ENCODE peak calls at places on chromosomes 16 and 17, in seven cellular contexts. One of them, this sample, is unnamed.

GRCh38 chr16:2190659-2191445 is 5.6 kb downstream of the CASKIN1 start:
- DNase-seq in endodermal cell: no peak
- DNase-seq in IMR-90: no peak
- DNase-seq in H9: no peak
- DNase-seq in adipocyte: no peak
- DNase-seq in GM23248: no peak
- DNase-seq in PC-3: no peak
- DNase-seq in this sample: no peak

GRCh38 chr17:47225436-47225858 is 16.3 kb downstream of the MYL4 start:
- DNase-seq in PC-3: peak; percentile 99
- DNase-seq in GM23248: peak; percentile 95
- DNase-seq in IMR-90: peak; percentile 96
- DNase-seq in H9: no peak
- DNase-seq in adipocyte: peak; percentile 79
- DNase-seq in endodermal cell: no peak
- DNase-seq in this sample: peak; percentile 67

GRCh38 chr16:50595854-50596253 is 47.7 kb downstream of the NKD1 start:
- DNase-seq in PC-3: no peak
- DNase-seq in endodermal cell: no peak
- DNase-seq in IMR-90: no peak
- DNase-seq in GM23248: no peak
- DNase-seq in adipocyte: no peak
- DNase-seq in H9: no peak
- DNase-seq in this sample: no peak

GRCh38 chr16:9135797-9136196 is 44.4 kb downstream of the HAPSTR1 start:
- DNase-seq in GM23248: no peak
- DNase-seq in H9: no peak
- DNase-seq in endodermal cell: peak; percentile 40
- DNase-seq in adipocyte: no peak
- DNase-seq in IMR-90: no peak
- DNase-seq in PC-3: no peak
- DNase-seq in this sample: no peak

GRCh38 chr16:28597692-28598261 is 927 bp upstream of the SULT1A2 start:
- DNase-seq in PC-3: no peak
- DNase-seq in H9: peak; percentile 65
- DNase-seq in GM23248: no peak
- DNase-seq in adipocyte: no peak
- DNase-seq in endodermal cell: peak; percentile 74
- DNase-seq in IMR-90: no peak
- DNase-seq in this sample: no peak

GRCh38 chr16:22297871-22298733 is 893 bp downstream of the POLR3E start:
- DNase-seq in endodermal cell: peak; percentile 85
- DNase-seq in H9: peak; percentile 65
- DNase-seq in PC-3: peak; percentile 89
- DNase-seq in IMR-90: peak; percentile 98
- DNase-seq in GM23248: peak; percentile 99
- DNase-seq in adipocyte: peak; percentile 97
- DNase-seq in this sample: peak; percentile 96

GRCh38 chr17:63420868-63421680 is 25.0 kb downstream of the CYB561 start:
- DNase-seq in endodermal cell: peak; percentile 43
- DNase-seq in PC-3: no peak
- DNase-seq in adipocyte: no peak
- DNase-seq in GM23248: no peak
- DNase-seq in H9: no peak
- DNase-seq in IMR-90: no peak
- DNase-seq in this sample: no peak

GRCh38 chr17:60393840-60394529 is 2.1 kb upstream of the USP32 start:
- DNase-seq in endodermal cell: no peak
- DNase-seq in adipocyte: no peak
- DNase-seq in GM23248: no peak
- DNase-seq in H9: no peak
- DNase-seq in IMR-90: no peak
- DNase-seq in PC-3: no peak
- DNase-seq in this sample: no peak

GRCh38 chr16:54648575-54648974 is 282.1 kb upstream of the IRX5 start:
- DNase-seq in GM23248: no peak
- DNase-seq in H9: no peak
- DNase-seq in IMR-90: no peak
- DNase-seq in adipocyte: no peak
- DNase-seq in endodermal cell: no peak
- DNase-seq in PC-3: no peak
- DNase-seq in this sample: peak; percentile 94

GRCh38 chr16:27335349-27336052 is 21.7 kb downstream of the IL4R start:
- DNase-seq in PC-3: no peak
- DNase-seq in GM23248: peak; percentile 83
- DNase-seq in H9: no peak
- DNase-seq in endodermal cell: no peak
- DNase-seq in adipocyte: no peak
- DNase-seq in IMR-90: peak; percentile 54
- DNase-seq in this sample: no peak
- H3K9ac ChIP-seq in PC-3: no peak overlapping the region
- H3K9ac ChIP-seq in GM23248: peak overlapping the region; percentile 26
- H3K9ac ChIP-seq in H9: no peak overlapping the region
- H3K9ac ChIP-seq in endodermal cell: no peak overlapping the region
- H3K9ac ChIP-seq in adipocyte: no peak overlapping the region
- H3K9ac ChIP-seq in IMR-90: peak overlapping the region; percentile 14
- H3K9ac ChIP-seq in this sample: no peak overlapping the region

GRCh38 chr16:86041807-86042206 is 142.8 kb downstream of the IRF8 start:
- DNase-seq in IMR-90: no peak
- DNase-seq in GM23248: no peak
- DNase-seq in adipocyte: no peak
- DNase-seq in PC-3: no peak
- DNase-seq in H9: no peak
- DNase-seq in endodermal cell: peak; percentile 15
- DNase-seq in this sample: no peak
- H3K27me3 ChIP-seq in IMR-90: peaks cover 45% of the 10 kb centered on the region
- H3K27me3 ChIP-seq in GM23248: peaks cover 35% of the 10 kb centered on the region
- H3K27me3 ChIP-seq in adipocyte: peaks cover 73% of the 10 kb centered on the region
- H3K27me3 ChIP-seq in PC-3: peaks cover 52% of the 10 kb centered on the region
- H3K27me3 ChIP-seq in H9: no peaks in the 10 kb centered on the region
- H3K27me3 ChIP-seq in endodermal cell: peaks cover 9% of the 10 kb centered on the region
- H3K27me3 ChIP-seq in this sample: no peaks in the 10 kb centered on the region

GRCh38 chr16:12449795-12450194 is 353.9 kb downstream of the CPPED1 start:
- DNase-seq in H9: no peak
- DNase-seq in endodermal cell: no peak
- DNase-seq in IMR-90: peak; percentile 24
- DNase-seq in PC-3: no peak
- DNase-seq in adipocyte: no peak
- DNase-seq in GM23248: peak; percentile 32
- DNase-seq in this sample: peak; percentile 74

GRCh38 chr16:12453832-12454231 is 349.9 kb downstream of the CPPED1 start:
- DNase-seq in GM23248: peak; percentile 7
- DNase-seq in IMR-90: no peak
- DNase-seq in adipocyte: no peak
- DNase-seq in PC-3: no peak
- DNase-seq in endodermal cell: no peak
- DNase-seq in H9: no peak
- DNase-seq in this sample: no peak

GRCh38 chr16:12449374-12449773 is 354.3 kb downstream of the CPPED1 start:
- DNase-seq in GM23248: no peak
- DNase-seq in H9: no peak
- DNase-seq in PC-3: no peak
- DNase-seq in adipocyte: no peak
- DNase-seq in endodermal cell: no peak
- DNase-seq in IMR-90: no peak
- DNase-seq in this sample: no peak

GRCh38 chr16:12452549-12452948 is 351.1 kb downstream of the CPPED1 start:
- DNase-seq in adipocyte: no peak
- DNase-seq in GM23248: no peak
- DNase-seq in H9: no peak
- DNase-seq in IMR-90: no peak
- DNase-seq in PC-3: no peak
- DNase-seq in endodermal cell: no peak
- DNase-seq in this sample: no peak

DNA sequence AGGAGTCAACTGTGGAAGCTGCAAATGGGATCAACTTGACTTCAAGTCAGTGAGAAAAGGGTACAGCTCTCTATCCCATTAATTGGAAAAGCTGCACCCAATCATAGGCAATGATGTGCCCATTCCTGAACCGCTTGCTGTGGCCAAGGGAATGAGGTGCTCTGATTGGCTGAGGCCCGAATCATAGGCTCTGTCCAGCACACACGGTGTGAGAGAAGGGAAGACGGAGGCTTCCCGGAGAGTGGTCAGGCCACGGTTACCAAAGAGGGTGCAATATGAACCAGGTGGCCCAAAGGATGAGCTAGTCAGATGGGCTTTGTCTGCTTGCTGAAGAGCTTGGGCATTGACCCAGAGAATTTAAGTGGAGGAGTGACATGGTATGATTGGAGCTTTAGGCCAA is 353.3 kb downstream of the CPPED1 start:
- DNase-seq in GM23248: no peak
- DNase-seq in H9: no peak
- DNase-seq in PC-3: no peak
- DNase-seq in adipocyte: no peak
- DNase-seq in endodermal cell: no peak
- DNase-seq in IMR-90: no peak
- DNase-seq in this sample: no peak
- H3K9ac ChIP-seq in GM23248: no peak overlapping the region
- H3K9ac ChIP-seq in H9: no peak overlapping the region
- H3K9ac ChIP-seq in PC-3: no peak overlapping the region
- H3K9ac ChIP-seq in adipocyte: no peak overlapping the region
- H3K9ac ChIP-seq in endodermal cell: no peak overlapping the region
- H3K9ac ChIP-seq in IMR-90: no peak overlapping the region
- H3K9ac ChIP-seq in this sample: no peak overlapping the region

DNA sequence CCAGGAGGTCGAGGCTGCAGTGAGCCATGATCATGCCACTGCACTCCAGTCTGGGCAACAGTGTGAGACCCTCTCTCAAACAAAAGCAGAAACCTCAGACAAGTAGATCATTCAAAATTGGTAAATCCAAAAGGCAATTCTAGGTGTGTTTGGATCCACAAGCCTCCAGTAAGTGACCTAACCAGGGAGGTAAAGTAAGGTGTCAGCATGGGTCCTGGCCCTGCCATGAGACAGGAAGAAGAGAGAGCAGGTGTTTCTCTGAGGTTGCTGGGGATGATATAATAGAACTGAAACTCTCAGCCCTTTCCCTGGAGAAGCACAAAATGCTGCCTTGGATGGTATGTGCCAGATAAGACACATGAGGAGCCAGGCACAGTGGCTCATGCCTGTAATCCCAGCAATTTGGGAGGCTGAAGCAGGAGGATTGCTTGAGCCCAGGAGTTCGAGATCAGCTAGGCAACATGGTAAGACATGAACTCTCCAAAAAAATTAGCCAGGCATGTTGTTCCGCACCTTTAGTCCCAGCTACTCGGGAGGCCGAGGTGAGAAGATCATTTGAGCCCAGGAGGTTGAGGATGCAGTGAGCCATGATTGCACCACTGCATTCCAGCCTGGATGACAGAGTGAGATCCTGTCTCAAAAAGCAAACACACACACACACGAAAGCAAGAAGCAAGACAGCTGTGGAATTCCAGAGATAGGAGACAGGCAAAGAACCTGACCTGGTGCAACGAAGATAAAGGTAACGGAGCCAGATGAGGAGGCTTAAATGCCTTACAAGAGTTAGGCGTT is 6.5 kb downstream of the TM4SF5 start:
- DNase-seq in IMR-90: peak; percentile 31
- DNase-seq in endodermal cell: no peak
- DNase-seq in GM23248: peak; percentile 10
- DNase-seq in adipocyte: no peak
- DNase-seq in H9: no peak
- DNase-seq in PC-3: no peak
- DNase-seq in this sample: no peak
- H3K27me3 ChIP-seq in IMR-90: peaks cover 42% of the 10 kb centered on the region
- H3K27me3 ChIP-seq in endodermal cell: peaks cover 25% of the 10 kb centered on the region
- H3K27me3 ChIP-seq in GM23248: peaks cover 15% of the 10 kb centered on the region
- H3K27me3 ChIP-seq in adipocyte: peaks cover 46% of the 10 kb centered on the region
- H3K27me3 ChIP-seq in H9: no peaks in the 10 kb centered on the region
- H3K27me3 ChIP-seq in PC-3: no peaks in the 10 kb centered on the region
- H3K27me3 ChIP-seq in this sample: no peaks in the 10 kb centered on the region

GRCh38 chr16:85868495-85868894 is 30.5 kb upstream of the IRF8 start:
- DNase-seq in H9: no peak
- DNase-seq in IMR-90: no peak
- DNase-seq in adipocyte: no peak
- DNase-seq in GM23248: no peak
- DNase-seq in endodermal cell: no peak
- DNase-seq in PC-3: no peak
- DNase-seq in this sample: no peak

GRCh38 chr16:85864965-85865364 is 34.0 kb upstream of the IRF8 start:
- DNase-seq in GM23248: no peak
- DNase-seq in H9: no peak
- DNase-seq in endodermal cell: no peak
- DNase-seq in IMR-90: no peak
- DNase-seq in PC-3: no peak
- DNase-seq in adipocyte: no peak
- DNase-seq in this sample: no peak

GRCh38 chr16:85863384-85863774 is 35.6 kb upstream of the IRF8 start:
- DNase-seq in GM23248: peak; percentile 22
- DNase-seq in endodermal cell: peak; percentile 16
- DNase-seq in IMR-90: no peak
- DNase-seq in H9: no peak
- DNase-seq in PC-3: no peak
- DNase-seq in adipocyte: peak; percentile 23
- DNase-seq in this sample: peak; percentile 24

GRCh38 chr16:85870159-85870558 is 28.8 kb upstream of the IRF8 start:
- DNase-seq in endodermal cell: peak; percentile 66
- DNase-seq in adipocyte: no peak
- DNase-seq in GM23248: no peak
- DNase-seq in IMR-90: no peak
- DNase-seq in H9: peak; percentile 46
- DNase-seq in PC-3: no peak
- DNase-seq in this sample: no peak

GRCh38 chr16:85867189-85867588 is 31.8 kb upstream of the IRF8 start:
- DNase-seq in IMR-90: no peak
- DNase-seq in adipocyte: no peak
- DNase-seq in endodermal cell: no peak
- DNase-seq in H9: no peak
- DNase-seq in GM23248: no peak
- DNase-seq in PC-3: no peak
- DNase-seq in this sample: no peak
- H3K9ac ChIP-seq in IMR-90: no peak overlapping the region
- H3K9ac ChIP-seq in adipocyte: no peak overlapping the region
- H3K9ac ChIP-seq in endodermal cell: no peak overlapping the region
- H3K9ac ChIP-seq in H9: no peak overlapping the region
- H3K9ac ChIP-seq in GM23248: no peak overlapping the region
- H3K9ac ChIP-seq in PC-3: no peak overlapping the region
- H3K9ac ChIP-seq in this sample: no peak overlapping the region

This sample was measured in mammary epithelial cell.